ENCODE peak calls at places on chromosome 15, in four cellular contexts. D is sigmoid colon, G is ovary, P is prostate gland. T is an unnamed sample.

GRCh38 chr15:29401644-29402043 is 132.0 kb upstream of the NSMCE3 start:
- DNase-seq in G (no peak), D (no peak), P (peak; percentile 47), T (no peak)

GRCh38 chr15:61003683-61004299 is 225.3 kb downstream of the RORA start:
- DNase-seq in D (no peak), P (no peak), G (no peak), T (no peak)

GRCh38 chr15:71434774-71435173 is 319.5 kb downstream of the THSD4 start:
- DNase-seq in P (no peak), G (no peak), D (no peak), T (no peak)

GRCh38 chr15:90231028-90232017 is 2.4 kb downstream of the CIB1 start:
- DNase-seq in D (peak; percentile 69), G (no peak), P (peak; percentile 71), T (peak; percentile 20)

GRCh38 chr15:91488452-91488851 is 365.1 kb upstream of the SLCO3A1 start:
- DNase-seq in P (no peak), D (no peak), G (no peak), T (no peak)

GRCh38 chr15:25731411-25731810 is 131.7 kb downstream of the ATP10A start:
- DNase-seq in D (no peak), P (no peak), G (no peak), T (no peak)

GRCh38 chr15:79769081-79769481 is 127.7 kb downstream of the MTHFS start:
- DNase-seq in P (no peak), G (no peak), D (no peak), T (no peak)

GRCh38 chr15:68676011-68676605 is 97.3 kb downstream of the CORO2B start:
- DNase-seq in P (no peak), D (peak; percentile 37), G (no peak), T (no peak)

GRCh38 chr15:97977734-97978133 is 17.2 kb downstream of the ARRDC4 start:
- DNase-seq in D (no peak), P (no peak), G (no peak), T (no peak)

GRCh38 chr15:39784125-39784524 is 1.5 kb upstream of the FSIP1 start:
- DNase-seq in D (no peak), P (no peak), G (no peak), T (no peak)

GRCh38 chr15:95929232-95929846 is 401.2 kb upstream of the NR2F2 start:
- DNase-seq in D (no peak), G (no peak), P (no peak), T (no peak)

GRCh38 chr15:94259121-94259776 is 27.9 kb downstream of the MCTP2 start:
- DNase-seq in D (no peak), P (no peak), G (no peak), T (no peak)

GRCh38 chr15:67082007-67082536 is 16.7 kb downstream of the SMAD3 start:
- DNase-seq in G (no peak), P (no peak), D (no peak), T (no peak)

GRCh38 chr15:86915811-86916331 is 836.2 kb downstream of the AGBL1 start:
- DNase-seq in G (no peak), D (no peak), P (peak; percentile 33), T (no peak)

GRCh38 chr15:25786040-25786439 is 77.1 kb downstream of the ATP10A start:
- DNase-seq in P (no peak), D (peak; percentile 63), G (no peak), T (no peak)

GRCh38 chr15:43196760-43197548 is 11.8 kb downstream of the CCNDBP1 start:
- DNase-seq in P (no peak), G (no peak), D (no peak), T (no peak)

GRCh38 chr15:81752149-81752942 is 293.5 kb downstream of the MEX3B start:
- DNase-seq in D (peak; percentile 76), G (peak; percentile 47), P (peak; percentile 45), T (no peak)

GRCh38 chr15:98412852-98413251 is 235.5 kb upstream of the IGF1R start:
- DNase-seq in D (no peak), P (no peak), G (no peak), T (no peak)

GRCh38 chr15:68256675-68257450 is 20.7 kb upstream of the FEM1B start:
- DNase-seq in D (peak; percentile 95), G (peak; percentile 91), P (peak; percentile 93), T (no peak)

GRCh38 chr15:80873568-80873967 is 94.4 kb downstream of the CEMIP start:
- DNase-seq in D (no peak), P (no peak), G (no peak), T (no peak)

GRCh38 chr15:68843425-68844311 is 23.0 kb upstream of the ANP32A start:
- DNase-seq in G (no peak), P (no peak), D (no peak), T (no peak)

GRCh38 chr15:64287953-64288352 is 68.0 kb downstream of the CSNK1G1 start:
- DNase-seq in G (no peak), D (no peak), P (no peak), T (no peak)

GRCh38 chr15:36507458-36507857 is 72.0 kb upstream of the CDIN1 start:
- DNase-seq in P (no peak), G (no peak), D (no peak), T (no peak)

GRCh38 chr15:89143503-89144162 is 55.4 kb downstream of the ABHD2 start:
- DNase-seq in P (no peak), D (no peak), G (no peak), T (no peak)

DNA sequence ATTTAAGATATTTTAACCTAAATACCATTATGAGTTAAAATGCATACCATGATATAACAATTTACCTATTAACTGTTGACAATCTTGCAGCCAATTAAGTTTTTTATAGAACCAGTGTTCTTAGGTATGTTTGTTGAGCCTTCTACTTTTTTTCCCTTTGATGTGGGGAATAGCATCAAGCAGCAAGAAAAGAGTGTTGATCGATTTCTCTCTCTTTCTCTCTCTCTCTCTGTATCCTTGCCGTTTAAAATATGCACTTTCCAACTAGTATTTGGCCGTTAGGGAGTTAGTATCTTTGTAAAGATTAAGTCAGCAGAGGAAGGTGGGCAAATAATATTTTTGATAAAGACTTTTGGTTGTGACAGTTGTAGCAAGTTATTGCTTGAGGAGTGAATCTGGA is 5.9 kb downstream of the CHD2 start:
- DNase-seq in D (no peak), P (peak; percentile 0), G (no peak), T (no peak)
- TF ChIP-seq POLR2A in D (no peak), P (no peak), G (no peak), T (no peak)

DNA sequence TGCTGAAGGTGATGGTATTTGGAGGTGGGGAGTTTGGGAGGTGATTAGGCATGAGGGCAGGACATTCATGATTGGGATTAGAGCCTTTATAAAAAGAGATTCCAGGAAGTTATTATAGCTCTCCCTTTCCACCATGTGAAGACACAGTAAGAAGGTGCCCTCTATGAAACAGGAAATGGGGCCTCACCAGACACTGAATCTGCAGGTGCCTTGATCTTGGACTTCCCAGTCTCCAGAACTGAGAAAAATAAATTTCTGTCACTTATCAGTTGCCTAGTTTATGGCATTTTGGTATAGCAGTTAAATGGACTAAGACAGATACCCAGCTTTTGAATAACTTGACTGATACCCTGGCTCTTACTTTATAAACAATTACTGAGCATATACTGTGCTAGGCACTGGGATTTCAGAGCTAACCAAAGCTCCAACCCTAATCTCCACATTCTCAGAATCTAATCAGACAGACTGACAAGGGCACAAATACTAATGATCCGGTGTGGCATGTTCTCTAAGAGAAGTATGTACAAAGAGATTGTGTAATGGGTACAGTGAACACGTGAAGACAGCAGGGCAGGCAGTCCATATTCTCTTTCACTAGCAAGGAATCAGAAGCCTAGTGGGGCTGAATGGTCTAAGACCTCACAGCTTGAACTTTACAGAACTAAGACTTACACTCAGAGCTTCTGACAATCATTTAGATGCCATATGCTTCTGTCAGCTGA is 343.1 kb downstream of the WDR72 start:
- DNase-seq in G (no peak), D (no peak), P (no peak), T (no peak)
- TF ChIP-seq POLR2A in G (no peak), D (no peak), P (no peak), T (no peak)

GRCh38 chr15:40908095-40908494 is 13.8 kb downstream of the VPS18 start:
- DNase-seq in G (no peak), D (no peak), P (no peak), T (no peak)

GRCh38 chr15:40902605-40903561 is 8.6 kb downstream of the VPS18 start:
- DNase-seq in D (no peak), P (no peak), G (no peak), T (no peak)

GRCh38 chr15:40904552-40905201 is 10.4 kb downstream of the VPS18 start:
- DNase-seq in P (no peak), G (no peak), D (no peak), T (no peak)

GRCh38 chr15:40906947-40907802 is 12.9 kb downstream of the VPS18 start:
- DNase-seq in D (no peak), P (no peak), G (peak; percentile 62), T (no peak)

DNA sequence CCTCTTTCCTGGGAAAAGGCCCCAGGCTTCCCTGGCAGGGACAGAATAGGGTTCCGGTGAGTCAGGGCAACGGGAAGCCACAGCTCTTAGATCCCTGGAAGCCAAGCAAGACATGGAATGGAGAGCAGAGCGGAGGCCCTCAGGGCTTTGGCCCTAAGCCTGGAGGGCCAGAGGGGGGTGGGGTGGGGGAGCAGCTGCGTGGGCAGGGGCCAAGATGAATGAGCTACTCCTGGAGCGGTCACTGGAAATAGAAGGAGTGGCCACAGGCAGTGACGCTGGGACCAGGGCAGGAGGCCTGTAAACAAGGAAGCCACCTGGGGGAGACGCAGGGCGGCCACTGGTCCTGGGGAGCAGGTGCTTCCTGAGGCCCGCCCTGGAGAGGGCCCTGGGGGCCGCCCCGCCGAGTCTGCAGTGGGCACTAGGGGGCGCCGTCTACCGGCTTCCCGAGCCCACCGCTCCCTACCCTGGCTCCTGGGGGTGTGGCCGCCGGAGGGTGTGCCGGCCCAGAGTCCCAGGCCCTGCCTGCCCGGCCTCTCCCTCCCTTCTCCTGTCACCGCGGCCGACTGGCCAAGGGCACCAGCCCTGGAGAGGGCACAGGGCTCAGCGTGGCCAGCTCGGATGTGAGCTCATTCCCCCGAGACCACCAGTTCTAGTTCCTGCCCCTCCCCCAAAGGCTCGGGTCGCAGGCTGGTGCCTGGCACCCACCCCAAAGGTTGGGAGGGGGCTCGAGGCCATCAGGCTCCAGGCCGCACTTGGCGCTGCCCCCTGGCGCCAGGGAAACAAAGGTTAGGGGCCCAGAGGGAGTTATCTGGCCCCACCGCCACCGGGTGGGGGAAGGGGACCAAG is 12.1 kb downstream of the VPS18 start:
- DNase-seq in G (peak; percentile 86), P (peak; percentile 83), D (peak; percentile 94), T (no peak)
- TF ChIP-seq POLR2A in G (no peak), P (no peak), D (no peak), T (peak; percentile 20)

GRCh38 chr15:74136584-74137543 is 6.5 kb downstream of the ISLR2 start:
- DNase-seq in D (no peak), G (peak; percentile 30), P (no peak), T (no peak)
- TF ChIP-seq POLR2A in D (no peak), G (no peak), P (no peak), T (no peak)

DNA sequence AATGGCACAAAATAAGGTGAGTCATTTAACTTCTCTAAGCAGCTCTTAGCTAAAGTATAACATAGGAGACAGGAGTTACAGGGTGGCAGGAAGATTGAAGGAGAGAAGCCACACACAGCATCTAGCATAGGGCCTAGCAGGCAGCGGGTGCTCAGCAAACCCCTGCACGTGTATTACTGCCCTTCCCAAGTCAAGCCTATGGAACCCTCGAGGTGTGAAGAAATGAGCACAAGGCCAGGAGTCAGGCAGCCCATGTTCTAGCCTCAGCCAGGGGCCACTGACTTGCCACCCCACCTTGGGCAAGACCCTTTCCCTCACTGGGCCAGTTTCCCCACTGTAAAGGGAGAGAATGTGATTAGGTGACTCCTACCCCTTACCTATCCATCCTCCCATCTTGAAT is 197.2 kb upstream of the TLE3 start:
- DNase-seq in G (no peak), D (no peak), P (no peak), T (no peak)
- TF ChIP-seq POLR2A in G (no peak), D (no peak), P (no peak), T (no peak)